ENCODE peak calls at places on chromosomes 3 and 15, in four cellular contexts. R is K562, T is GM23338, L is HepG2. Y is an unnamed sample.

GRCh38 chr3:67641451-67641850 is 13.0 kb downstream of the SUCLG2 start:
- DNase-seq in L (no peak), T (no peak), R (no peak), Y (no peak)

GRCh38 chr3:189652042-189652441 is 20.9 kb downstream of the TP63 start:
- DNase-seq in T (peak), L (peak), R (peak), Y (no peak)

GRCh38 chr3:149611149-149611548 is 46.7 kb downstream of the WWTR1 start:
- DNase-seq in T (no peak), L (no peak), R (no peak), Y (no peak)

GRCh38 chr3:178508443-178508825 is 27.8 kb upstream of the KCNMB2 start:
- DNase-seq in T (no peak), R (no peak), L (no peak), Y (no peak)

GRCh38 chr3:156770699-156771414 is 55.3 kb upstream of the LEKR1 start:
- DNase-seq in T (no peak), L (no peak), R (no peak), Y (no peak)

GRCh38 chr3:138197058-138197457 is 10.0 kb downstream of the ARMC8 start:
- DNase-seq in R (peak), T (peak), L (no peak), Y (no peak)

GRCh38 chr3:170062068-170062467 is 24.3 kb downstream of the GPR160 start:
- DNase-seq in L (no peak), R (no peak), T (no peak), Y (no peak)

GRCh38 chr3:5016218-5017161 is 37.3 kb downstream of the BHLHE40 start:
- DNase-seq in T (no peak), R (peak), L (peak), Y (no peak)

GRCh38 chr3:16707260-16707659 is 102.0 kb upstream of the DAZL start:
- DNase-seq in L (no peak), R (peak), T (no peak), Y (no peak)

GRCh38 chr3:134291300-134292254 is 40.9 kb upstream of the RYK start:
- DNase-seq in L (no peak), R (no peak), T (no peak), Y (no peak)

GRCh38 chr3:111871809-111872623 is 13.0 kb downstream of the PHLDB2 start:
- DNase-seq in L (peak), T (no peak), R (no peak), Y (no peak)

GRCh38 chr3:56792201-56792600 is 9.5 kb downstream of the ARHGEF3 start:
- DNase-seq in L (peak), T (no peak), R (no peak), Y (no peak)

GRCh38 chr3:156626104-156626503 is 48.3 kb upstream of the TIPARP start:
- DNase-seq in L (no peak), R (no peak), T (no peak), Y (no peak)

GRCh38 chr3:87426916-87427315 is 150.5 kb upstream of the POU1F1 start:
- DNase-seq in R (no peak), L (no peak), T (no peak), Y (no peak)

GRCh38 chr3:173065543-173065970 is 75.5 kb downstream of the SPATA16 start:
- DNase-seq in L (no peak), T (no peak), R (no peak), Y (no peak)

GRCh38 chr3:184592411-184593200 is 31.0 kb downstream of the EPHB3 start:
- DNase-seq in L (no peak), R (no peak), T (no peak), Y (no peak)

GRCh38 chr15:25391971-25392733 is 46.7 kb downstream of the UBE3A start:
- DNase-seq in R (no peak), L (no peak), T (no peak), Y (no peak)

GRCh38 chr15:42165081-42165480 is 8.6 kb upstream of the PLA2G4F start:
- DNase-seq in R (no peak), T (no peak), L (no peak), Y (no peak)

GRCh38 chr3:194138098-194138474 is 2.1 kb downstream of the HES1 start:
- DNase-seq in T (no peak), L (no peak), R (no peak), Y (no peak)

GRCh38 chr3:185402561-185402960 is 39.6 kb downstream of the MAP3K13 start:
- DNase-seq in L (no peak), T (no peak), R (no peak), Y (no peak)

GRCh38 chr3:50299929-50300680 is 900 bp upstream of the HYAL3 start:
- DNase-seq in R (peak), L (no peak), T (no peak), Y (no peak)

GRCh38 chr3:195613468-195614069 is 29.8 kb upstream of the APOD start:
- DNase-seq in L (no peak), R (no peak), T (no peak), Y (no peak)

GRCh38 chr3:188202358-188203138 is 48.6 kb downstream of the LPP start:
- DNase-seq in L (peak), R (peak), T (peak), Y (no peak)

GRCh38 chr15:72313448-72313840 is 6.5 kb downstream of the CELF6 start:
- DNase-seq in L (no peak), T (no peak), R (no peak), Y (no peak)

GRCh38 chr3:71304684-71305083 is 278.8 kb downstream of the FOXP1 start:
- DNase-seq in R (peak), L (peak), T (peak), Y (no peak)

DNA sequence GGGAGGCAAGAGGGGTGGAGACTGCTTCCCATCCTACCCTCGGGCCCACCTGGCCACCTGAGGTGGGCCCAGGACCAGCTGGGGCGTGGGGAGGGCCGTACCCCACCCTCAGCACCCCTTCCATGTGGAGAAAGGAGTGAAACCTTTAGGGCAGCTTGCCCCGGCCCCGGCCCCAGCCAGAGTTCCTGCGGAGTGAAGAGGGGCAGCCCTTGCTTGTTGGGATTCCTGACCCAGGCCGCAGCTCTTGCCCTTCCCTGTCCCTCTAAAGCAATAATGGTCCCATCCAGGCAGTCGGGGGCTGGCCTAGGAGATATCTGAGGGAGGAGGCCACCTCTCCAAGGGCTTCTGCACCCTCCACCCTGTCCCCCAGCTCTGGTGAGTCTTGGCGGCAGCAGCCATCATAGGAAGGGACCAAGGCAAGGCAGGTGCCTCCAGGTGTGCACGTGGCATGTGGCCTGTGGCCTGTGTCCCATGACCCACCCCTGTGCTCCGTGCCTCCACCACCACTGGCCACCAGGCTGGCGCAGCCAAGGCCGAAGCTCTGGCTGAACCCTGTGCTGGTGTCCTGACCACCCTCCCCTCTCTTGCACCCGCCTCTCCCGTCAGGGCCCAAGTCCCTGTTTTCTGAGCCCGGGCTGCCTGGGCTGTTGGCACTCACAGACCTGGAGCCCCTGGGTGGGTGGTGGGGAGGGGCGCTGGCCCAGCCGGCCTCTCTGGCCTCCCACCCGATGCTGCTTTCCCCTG is 2.2 kb upstream of the FES start:
- DNase-seq in T (no peak), R (no peak), L (no peak), Y (no peak)
- TF ChIP-seq POLR2AphosphoS5 in T (no peak), R (peak), L (no peak), Y (peak)

DNA sequence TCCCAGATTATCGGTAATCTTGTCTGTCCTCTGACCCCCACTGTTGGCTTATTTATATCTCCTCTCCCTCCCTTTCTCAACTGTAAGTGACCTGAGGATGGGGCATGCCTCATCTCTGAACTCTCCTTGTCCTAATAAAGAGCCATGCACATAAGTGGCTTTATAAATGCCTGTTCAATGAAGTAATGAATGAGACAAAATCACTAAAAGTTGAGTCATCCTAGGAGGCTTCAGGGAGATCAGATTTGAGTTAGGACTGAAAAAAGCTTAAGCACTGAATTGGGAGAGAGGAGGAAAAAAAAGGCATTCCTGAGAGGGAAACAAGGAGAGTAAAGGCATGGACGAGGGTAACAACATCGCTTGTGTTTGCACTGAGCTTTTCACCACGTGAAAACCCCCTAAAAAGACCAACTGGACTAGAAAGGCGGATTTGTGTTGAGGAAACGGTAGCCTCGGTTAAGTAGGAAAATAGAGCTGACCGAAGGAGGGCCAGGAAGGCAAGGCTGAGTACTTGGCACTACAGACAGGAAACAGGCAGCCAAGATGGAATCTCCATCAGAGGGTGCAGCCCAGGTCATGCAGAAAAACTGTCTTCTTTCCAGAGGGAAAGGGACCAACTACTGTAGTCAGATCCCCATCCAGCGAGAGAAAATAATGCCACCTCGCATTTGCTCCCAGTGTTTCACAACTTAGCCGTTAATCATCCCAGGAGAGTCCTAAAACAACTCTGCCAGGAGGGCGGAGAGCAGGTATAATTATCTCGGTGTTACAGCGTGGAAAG is 77.5 kb downstream of the MYO1E start:
- DNase-seq in L (no peak), T (no peak), R (no peak), Y (no peak)
- TF ChIP-seq JUNB in L (no peak), T (no peak), R (no peak), Y (no peak)

DNA sequence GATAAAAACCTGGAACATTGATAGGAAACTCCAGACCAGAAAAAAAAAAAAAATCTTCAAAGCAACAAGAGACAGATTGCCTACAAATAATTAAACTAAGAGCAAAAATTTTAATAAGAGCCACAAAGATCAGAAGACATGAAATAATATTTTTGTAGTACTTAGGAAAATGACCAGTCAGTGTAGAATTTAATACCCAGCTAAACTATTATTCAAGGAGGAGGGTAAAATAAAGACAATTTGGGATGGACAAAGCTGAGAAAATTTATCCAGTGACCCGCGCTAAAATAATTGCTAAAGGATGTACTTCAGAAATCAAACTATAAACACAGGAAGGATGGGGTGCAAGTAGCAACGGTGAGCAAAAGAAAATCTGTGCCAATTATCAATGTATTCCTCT is 133.2 kb downstream of the AQP9 start:
- DNase-seq in L (no peak), T (no peak), R (no peak), Y (no peak)
- TF ChIP-seq POLR2AphosphoS5 in L (no peak), T (no peak), R (no peak), Y (no peak)

GRCh38 chr3:125054436-125055164 is 1.2 kb downstream of the HEG1 start:
- DNase-seq in R (no peak), L (peak), T (peak), Y (peak)
- TF ChIP-seq JUNB in R (no peak), L (no peak), T (no peak), Y (no peak)

GRCh38 chr15:44289352-44289790 is 852 bp downstream of the GOLM2 start:
- DNase-seq in R (no peak), L (no peak), T (no peak), Y (no peak)
- TF ChIP-seq POLR2AphosphoS5 in R (no peak), L (no peak), T (no peak), Y (no peak)

GRCh38 chr3:161781381-161781780 is 284.8 kb downstream of the OTOL1 start:
- DNase-seq in R (no peak), T (no peak), L (peak), Y (no peak)
- TF ChIP-seq JUNB in R (no peak), T (no peak), L (no peak), Y (no peak)

DNA sequence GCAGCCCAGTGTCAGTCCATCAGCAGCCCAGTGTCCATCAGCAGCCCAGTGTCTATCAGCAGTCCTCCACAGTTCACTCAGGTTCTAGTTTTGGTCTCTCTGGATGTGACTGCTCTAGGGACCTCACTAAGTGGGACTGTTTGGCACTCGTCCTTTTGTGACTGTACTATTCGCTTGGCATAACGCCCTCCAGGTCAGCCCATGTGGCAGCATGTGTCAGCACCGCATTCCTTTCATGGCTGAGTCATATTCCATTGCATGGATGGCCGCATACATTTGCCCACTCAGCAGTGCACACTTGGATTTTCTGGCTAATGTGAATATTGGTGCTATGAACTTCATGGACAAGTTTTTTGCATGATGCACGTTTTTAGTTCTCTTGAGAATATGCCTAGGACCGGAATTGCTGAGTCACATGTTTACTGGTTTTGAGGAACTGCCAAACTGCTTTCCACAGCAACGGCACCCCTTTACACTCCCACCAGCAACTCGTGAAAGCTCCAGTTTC is 16.4 kb downstream of the CHST13 start:
- DNase-seq in R (peak), L (no peak), T (no peak), Y (no peak)
- TF ChIP-seq POLR2AphosphoS5 in R (no peak), L (no peak), T (no peak), Y (no peak)